ENCODE peak calls at places on chromosome 6, in four cellular contexts. E is GM23248, Q is fibroblast of lung, H is neural progenitor cell. I is an unnamed sample.

GRCh38 chr6:122783401-122783800 is 3.9 kb downstream of the FABP7 start:
- DNase-seq in Q (no peak), H (no peak), E (no peak), I (no peak)

GRCh38 chr6:29847871-29848630 is 20.4 kb downstream of the HLA-G start:
- DNase-seq in H (peak; percentile 87), E (peak; percentile 71), Q (peak; percentile 29), I (peak; percentile 87)

GRCh38 chr6:57085441-57085840 is 4.5 kb upstream of the ZNF451 start:
- DNase-seq in H (no peak), E (peak; percentile 30), Q (no peak), I (no peak)

GRCh38 chr6:154243793-154244768 is 112.5 kb downstream of the IPCEF1 start:
- DNase-seq in Q (no peak), H (peak; percentile 14), E (no peak), I (no peak)

GRCh38 chr6:157909282-157909664 is 72.4 kb upstream of the SYNJ2 start:
- DNase-seq in H (no peak), Q (no peak), E (no peak), I (no peak)

GRCh38 chr6:18350271-18350670 is 36.9 kb upstream of the RNF144B start:
- DNase-seq in H (no peak), Q (peak; percentile 25), E (no peak), I (no peak)

GRCh38 chr6:106667022-106667402 is 37.6 kb downstream of the QRSL1 start:
- DNase-seq in E (no peak), Q (no peak), H (no peak), I (no peak)

GRCh38 chr6:159693128-159693893 is at the start of gene SOD2:
- DNase-seq in H (peak; percentile 93), Q (peak; percentile 72), E (peak; percentile 86), I (peak; percentile 92)

GRCh38 chr6:116764961-116765841 is at the start of gene FAM162B:
- DNase-seq in E (peak; percentile 45), H (peak; percentile 73), Q (peak; percentile 31), I (peak; percentile 46)

GRCh38 chr6:133955136-133955576 is 2.1 kb downstream of the TBPL1 start:
- DNase-seq in E (no peak), H (no peak), Q (no peak), I (no peak)

GRCh38 chr6:24666097-24666615 is 543 bp downstream of the TDP2 start:
- DNase-seq in H (no peak), E (peak; percentile 71), Q (peak; percentile 49), I (peak; percentile 66)

GRCh38 chr6:170202416-170203135 is 88.3 kb downstream of the DLL1 start:
- DNase-seq in Q (no peak), E (no peak), H (no peak), I (no peak)

GRCh38 chr6:30238178-30238795 is 25.1 kb upstream of the TRIM26 start:
- DNase-seq in H (peak; percentile 25), Q (peak; percentile 17), E (peak; percentile 42), I (peak; percentile 23)

GRCh38 chr6:130934848-130935585 is 107.8 kb downstream of the SMLR1 start:
- DNase-seq in E (peak; percentile 46), H (no peak), Q (peak; percentile 57), I (no peak)

GRCh38 chr6:15879372-15880261 is 216.8 kb upstream of the DTNBP1 start:
- DNase-seq in E (peak; percentile 86), Q (peak; percentile 48), H (no peak), I (peak; percentile 65)

GRCh38 chr6:121823437-121823851 is 388.0 kb downstream of the GJA1 start:
- DNase-seq in H (peak; percentile 65), E (peak; percentile 51), Q (peak; percentile 89), I (no peak)

GRCh38 chr6:80314531-80314930 is 208.1 kb downstream of the BCKDHB start:
- DNase-seq in E (no peak), Q (no peak), H (no peak), I (no peak)

GRCh38 chr6:126264265-126264664 is 75.7 kb upstream of the CENPW start:
- DNase-seq in Q (no peak), H (no peak), E (no peak), I (no peak)

GRCh38 chr6:35216832-35217811 is 3.4 kb downstream of the SCUBE3 start:
- DNase-seq in Q (no peak), H (peak; percentile 69), E (no peak), I (no peak)

GRCh38 chr6:155301867-155302266 is 12.4 kb downstream of the TFB1M start:
- DNase-seq in H (peak; percentile 66), Q (peak; percentile 63), E (peak; percentile 8), I (no peak)

GRCh38 chr6:165910184-165910583 is 247.1 kb upstream of the PDE10A start:
- DNase-seq in H (no peak), E (no peak), Q (no peak), I (no peak)

GRCh38 chr6:37061157-37061804 is 55.8 kb downstream of the FGD2 start:
- DNase-seq in H (no peak), Q (no peak), E (no peak), I (no peak)

GRCh38 chr6:11595903-11596302 is 58.4 kb downstream of the TMEM170B start:
- DNase-seq in H (peak; percentile 31), E (no peak), Q (peak; percentile 48), I (no peak)

GRCh38 chr6:71585472-71585871 is 296.9 kb downstream of the OGFRL1 start:
- DNase-seq in E (no peak), Q (no peak), H (no peak), I (no peak)

GRCh38 chr6:72861059-72861458 is 239.2 kb downstream of the KCNQ5 start:
- DNase-seq in E (peak; percentile 22), Q (peak; percentile 48), H (no peak), I (no peak)

GRCh38 chr6:145756170-145756662 is 20.9 kb upstream of the EPM2A start:
- DNase-seq in H (no peak), Q (peak; percentile 91), E (peak; percentile 79), I (peak; percentile 58)

GRCh38 chr6:26103770-26104456 is 16.7 kb downstream of the HFE start:
- DNase-seq in E (peak; percentile 92), Q (peak; percentile 94), H (peak; percentile 87), I (peak; percentile 86)

GRCh38 chr6:53673138-53673801 is 7.7 kb upstream of the KLHL31 start:
- DNase-seq in Q (peak; percentile 76), E (peak; percentile 49), H (no peak), I (peak; percentile 24)

GRCh38 chr6:30614843-30615218 is 2.2 kb downstream of the PPP1R10 start:
- DNase-seq in E (peak; percentile 98), H (peak; percentile 96), Q (peak; percentile 96), I (peak; percentile 96)

GRCh38 chr6:95923518-95923917 is 92.3 kb upstream of the FUT9 start:
- DNase-seq in H (peak; percentile 40), E (peak; percentile 8), Q (no peak), I (peak; percentile 7)

GRCh38 chr6:116476021-116476678 is 15.0 kb downstream of the CALHM6 start:
- DNase-seq in Q (no peak), E (no peak), H (no peak), I (no peak)

GRCh38 chr6:147560670-147561069 is 52.2 kb downstream of the SAMD5 start:
- DNase-seq in H (no peak), Q (no peak), E (no peak), I (no peak)
- H3K4me2 ChIP-seq in H (no peak overlapping the region), Q (no peak overlapping the region), E (no peak overlapping the region), I (no peak overlapping the region)

GRCh38 chr6:75285156-75285639 is 606 bp upstream of the TMEM30A start:
- DNase-seq in Q (no peak), E (peak; percentile 24), H (no peak), I (no peak)

GRCh38 chr6:75282706-75283105 is 1.9 kb downstream of the TMEM30A start:
- DNase-seq in H (no peak), Q (peak; percentile 31), E (peak; percentile 67), I (no peak)

GRCh38 chr6:75284285-75285155 is at the start of gene TMEM30A:
- DNase-seq in E (peak; percentile 99), Q (peak; percentile 99), H (peak; percentile 98), I (peak; percentile 99)

GRCh38 chr6:75281643-75282042 is 2.9 kb downstream of the TMEM30A start:
- DNase-seq in E (no peak), Q (no peak), H (no peak), I (no peak)

GRCh38 chr6:75283907-75284284 is 696 bp downstream of the TMEM30A start:
- DNase-seq in Q (no peak), H (peak; percentile 16), E (no peak), I (no peak)
- H3K4me2 ChIP-seq in Q (peak overlapping the region; percentile 96), H (peak overlapping the region; percentile 77), E (peak overlapping the region; percentile 96), I (peak overlapping the region; percentile 82)

DNA sequence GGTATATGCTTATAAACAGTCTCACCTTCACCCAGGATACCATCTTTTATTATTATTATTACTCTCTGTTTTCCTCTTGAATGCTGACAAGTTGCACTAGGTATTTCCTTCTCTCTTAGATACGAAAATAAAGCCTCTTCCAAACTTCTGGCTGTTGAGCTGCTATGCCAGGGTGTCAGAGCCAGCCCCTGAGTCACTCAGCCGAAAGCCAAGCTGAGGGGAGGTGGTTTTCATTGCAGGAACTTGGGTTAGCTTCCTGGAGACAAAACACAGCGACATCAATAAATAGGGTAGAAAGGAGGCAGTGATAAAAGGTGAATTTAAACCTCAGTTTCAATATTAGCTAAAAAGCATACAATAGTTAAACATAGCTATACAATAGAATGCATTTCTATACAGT is 264.7 kb downstream of the HIVEP2 start:
- DNase-seq in H (no peak), E (peak; percentile 85), Q (peak; percentile 71), I (no peak)
- H3K4me2 ChIP-seq in H (no peak overlapping the region), E (peak overlapping the region; percentile 41), Q (no peak overlapping the region), I (no peak overlapping the region)

GRCh38 chr6:138800377-138801150 is 4.7 kb downstream of the ECT2L start:
- DNase-seq in H (no peak), Q (no peak), E (no peak), I (no peak)
- H3K4me2 ChIP-seq in H (no peak overlapping the region), Q (no peak overlapping the region), E (no peak overlapping the region), I (no peak overlapping the region)

GRCh38 chr6:113999284-113999683 is 28.3 kb upstream of the HDAC2 start:
- DNase-seq in H (no peak), E (no peak), Q (no peak), I (no peak)

GRCh38 chr6:113998811-113999210 is 27.9 kb upstream of the HDAC2 start:
- DNase-seq in E (no peak), Q (no peak), H (no peak), I (no peak)

GRCh38 chr6:113995632-113996031 is 24.7 kb upstream of the HDAC2 start:
- DNase-seq in E (peak; percentile 96), Q (peak; percentile 99), H (peak; percentile 9), I (peak; percentile 81)

GRCh38 chr6:113997106-113997505 is 26.2 kb upstream of the HDAC2 start:
- DNase-seq in H (no peak), E (peak; percentile 88), Q (peak; percentile 92), I (no peak)

GRCh38 chr6:114000066-114000465 is 29.1 kb upstream of the HDAC2 start:
- DNase-seq in Q (peak; percentile 70), E (peak; percentile 16), H (no peak), I (no peak)
- H3K4me2 ChIP-seq in Q (peak overlapping the region; percentile 27), E (no peak overlapping the region), H (no peak overlapping the region), I (no peak overlapping the region)

DNA sequence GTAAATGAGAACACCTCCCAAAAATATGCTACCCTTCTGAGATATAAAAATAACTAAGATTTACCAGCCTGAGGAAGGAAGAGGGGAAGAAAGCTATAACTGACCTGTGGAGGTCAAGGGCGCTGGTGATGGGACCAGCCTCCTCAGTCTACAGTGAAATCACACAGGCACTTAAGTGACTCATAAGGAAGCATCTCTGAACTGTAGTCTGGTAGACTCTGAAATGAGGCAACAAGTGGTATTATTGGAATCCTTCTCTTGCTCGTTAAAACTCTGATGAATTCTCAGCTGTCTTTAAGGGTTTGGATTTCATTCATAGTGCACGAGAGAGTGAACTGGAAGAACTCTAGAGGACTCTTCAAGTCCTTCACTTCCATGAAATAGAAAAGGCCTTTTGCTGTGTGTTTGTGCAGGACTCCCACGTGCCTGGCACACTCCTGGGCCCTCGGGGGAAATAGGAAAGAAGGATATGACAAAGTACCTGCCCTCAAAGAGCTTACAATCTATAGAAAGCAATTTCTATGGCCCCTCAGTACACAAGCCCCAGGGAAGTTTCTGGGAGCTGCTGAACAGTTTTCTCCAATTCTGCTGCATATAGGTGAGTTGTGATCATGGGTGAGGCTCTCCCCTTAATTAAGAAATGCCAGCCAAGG is 231.8 kb upstream of the RREB1 start:
- DNase-seq in H (no peak), Q (peak; percentile 86), E (peak; percentile 93), I (peak; percentile 68)
- H3K4me2 ChIP-seq in H (no peak overlapping the region), Q (no peak overlapping the region), E (peak overlapping the region; percentile 19), I (no peak overlapping the region)

I was measured in hepatocyte.